ENCODE peak calls at places on chromosomes 4 and X, in four cellular contexts. X, E, D and N are unnamed samples.

GRCh38 chrX:44344194-44344593 is 722 bp upstream of the EFHC2 start:
- DNase-seq in X (no peak), E (no peak), D (no peak), N (no peak)

GRCh38 chr4:170391066-170391754 is 301.5 kb upstream of the AADAT start:
- DNase-seq in X (peak; percentile 98), E (no peak), D (no peak), N (peak; percentile 91)

GRCh38 chrX:77785400-77785745 is 643 bp downstream of the ATRX start:
- DNase-seq in X (no peak), E (peak; percentile 43), D (no peak), N (no peak)

GRCh38 chrX:9670136-9670905 is 95.3 kb downstream of the GPR143 start:
- DNase-seq in X (no peak), E (no peak), D (no peak), N (no peak)

GRCh38 chrX:102155806-102156179 is at the start of gene BEX5:
- DNase-seq in X (no peak), E (peak; percentile 24), D (no peak), N (peak; percentile 37)

GRCh38 chr4:111639876-111640275 is 505.4 kb upstream of the FAM241A start:
- DNase-seq in X (peak; percentile 16), E (no peak), D (no peak), N (no peak)

GRCh38 chr4:40506492-40506891 is 123.2 kb downstream of the RBM47 start:
- DNase-seq in X (peak; percentile 67), E (no peak), D (no peak), N (no peak)

GRCh38 chr4:22708961-22709360 is 16.2 kb downstream of the GBA3 start:
- DNase-seq in X (no peak), E (no peak), D (no peak), N (no peak)

GRCh38 chrX:71603618-71604017 is 14.7 kb downstream of the CXCR3 start:
- DNase-seq in X (no peak), E (no peak), D (no peak), N (no peak)

GRCh38 chr4:184318852-184319251 is 101.2 kb upstream of the ENPP6 start:
- DNase-seq in X (no peak), E (no peak), D (no peak), N (no peak)

GRCh38 chr4:84894621-84895020 is 71.9 kb downstream of the WDFY3 start:
- DNase-seq in X (no peak), E (no peak), D (no peak), N (no peak)